ENCODE peak calls at places on chromosomes 4 and X, in six cellular contexts. U, N, F, W, X and T are unnamed samples.

GRCh38 chr4:8840816-8841455 is 30.7 kb downstream of the HMX1 start:
- DNase-seq in X (no peak), F (no peak), N (no peak), U (peak; percentile 43), W (peak; percentile 12), T (no peak)

GRCh38 chr4:119638359-119638758 is 9.8 kb upstream of the PDE5A start:
- DNase-seq in N (no peak), W (no peak), U (no peak), X (no peak), F (peak; percentile 35), T (no peak)

GRCh38 chr4:5713861-5714260 is 2.9 kb downstream of the EVC start:
- DNase-seq in U (no peak), N (no peak), X (no peak), F (no peak), W (no peak), T (no peak)

GRCh38 chrX:127708155-127708554 is 344.0 kb downstream of the ACTRT1 start:
- DNase-seq in N (no peak), F (no peak), W (no peak), X (no peak), U (no peak), T (no peak)

GRCh38 chr4:168908093-168908492 is 102.0 kb downstream of the CBR4 start:
- DNase-seq in X (peak; percentile 38), F (peak; percentile 77), N (no peak), W (no peak), U (no peak), T (no peak)

GRCh38 chrX:154135458-154136229 is 8.4 kb upstream of the OPN1LW start:
- DNase-seq in U (no peak), N (no peak), W (no peak), F (no peak), X (no peak), T (no peak)

GRCh38 chrX:13791559-13791958 is 25.3 kb downstream of the GPM6B start:
- DNase-seq in U (no peak), F (no peak), W (no peak), N (no peak), X (no peak), T (peak; percentile 5)

GRCh38 chr4:183200453-183200852 is 101.4 kb downstream of the WWC2 start:
- DNase-seq in X (peak; percentile 97), U (no peak), W (peak; percentile 62), F (peak; percentile 94), N (peak; percentile 48), T (peak; percentile 71)

GRCh38 chr4:81404294-81404693 is 67.4 kb downstream of the RASGEF1B start:
- DNase-seq in N (no peak), W (no peak), F (no peak), U (no peak), X (peak; percentile 16), T (no peak)

GRCh38 chr4:110183643-110184042 is 14.8 kb downstream of the ELOVL6 start:
- DNase-seq in X (no peak), W (no peak), U (no peak), F (no peak), N (no peak), T (no peak)

GRCh38 chrX:21948897-21949578 is 8.5 kb downstream of the SMS start:
- DNase-seq in W (no peak), X (no peak), N (no peak), U (no peak), F (no peak), T (no peak)

GRCh38 chr4:177214935-177215334 is 94.7 kb upstream of the NEIL3 start:
- DNase-seq in N (no peak), U (no peak), W (no peak), X (no peak), F (peak; percentile 79), T (no peak)

GRCh38 chrX:74636749-74637314 is 22.4 kb upstream of the RLIM start:
- DNase-seq in W (no peak), X (no peak), U (no peak), N (no peak), F (no peak), T (no peak)

GRCh38 chr4:107213880-107214279 is 177.8 kb upstream of the DKK2 start:
- DNase-seq in F (peak; percentile 45), W (no peak), U (no peak), N (no peak), X (no peak), T (no peak)

GRCh38 chr4:6200011-6200921 is at the start of gene JAKMIP1:
- DNase-seq in X (peak; percentile 71), U (peak; percentile 75), F (peak; percentile 41), N (peak; percentile 64), W (peak; percentile 77), T (no peak)

GRCh38 chrX:97490656-97491055 is 606.9 kb downstream of the RPA4 start:
- DNase-seq in X (no peak), U (no peak), W (no peak), F (no peak), N (no peak), T (no peak)

GRCh38 chr4:133402616-133403015 is 253.5 kb downstream of the PCDH10 start:
- DNase-seq in F (peak; percentile 52), N (no peak), X (peak; percentile 15), W (no peak), U (no peak), T (peak; percentile 3)

GRCh38 chr4:182778222-182778982 is 138.8 kb downstream of the DCTD start:
- DNase-seq in W (no peak), F (peak; percentile 12), U (no peak), X (no peak), N (no peak), T (no peak)

GRCh38 chr4:125847518-125847917 is 532.8 kb downstream of the FAT4 start:
- DNase-seq in X (no peak), N (no peak), F (no peak), W (no peak), U (no peak), T (no peak)

GRCh38 chrX:70196961-70197805 is 19.9 kb downstream of the DGAT2L6 start:
- DNase-seq in X (peak; percentile 61), F (no peak), N (peak; percentile 11), U (no peak), W (no peak), T (peak; percentile 16)

GRCh38 chrX:130170752-130171445 is 863 bp upstream of the RAB33A start:
- DNase-seq in F (no peak), U (no peak), N (peak; percentile 41), X (no peak), W (peak; percentile 41), T (peak; percentile 55)

GRCh38 chr4:74451214-74451661 is 6.3 kb downstream of the AREG start:
- DNase-seq in U (no peak), X (peak; percentile 79), F (peak; percentile 58), N (no peak), W (no peak), T (no peak)

GRCh38 chr4:64158648-64159326 is 250.5 kb downstream of the TECRL start:
- DNase-seq in N (no peak), W (no peak), U (no peak), F (peak; percentile 32), X (peak; percentile 68), T (peak; percentile 41)

GRCh38 chr4:15451866-15452765 is 17.6 kb upstream of the CC2D2A start:
- DNase-seq in F (peak; percentile 99), W (no peak), U (peak; percentile 66), X (peak; percentile 92), N (no peak), T (peak; percentile 94)

GRCh38 chr4:2042207-2042946 is 16.8 kb upstream of the NAT8L start:
- DNase-seq in F (no peak), U (no peak), X (no peak), W (peak; percentile 38), N (no peak), T (no peak)

DNA sequence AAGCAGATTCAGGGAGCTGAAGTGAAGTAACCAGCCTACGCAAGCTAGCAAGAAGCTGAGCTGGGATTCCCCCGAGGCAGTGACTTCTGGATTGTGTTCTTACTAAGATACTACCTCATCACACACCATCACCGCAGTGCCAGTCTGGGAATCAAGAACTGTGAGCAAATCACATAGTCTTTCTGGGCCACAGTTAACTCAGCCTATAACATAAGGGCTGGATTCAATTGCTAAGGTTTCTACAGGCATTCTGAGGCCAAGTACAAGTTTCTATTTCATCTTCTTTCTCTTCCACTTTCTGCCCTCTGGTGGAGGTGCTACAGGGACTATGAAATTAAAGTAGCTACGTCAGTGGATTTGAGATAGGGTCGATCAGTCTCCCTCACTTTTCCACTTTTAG is 1.4 kb upstream of the CORIN start:
- DNase-seq in U (no peak), X (peak; percentile 35), N (no peak), W (no peak), F (no peak), T (no peak)
- TF ChIP-seq CTCF in U (no peak), X (peak; percentile 45), N (peak; percentile 58), W (no peak), F (peak; percentile 26), T (peak; percentile 55)

DNA sequence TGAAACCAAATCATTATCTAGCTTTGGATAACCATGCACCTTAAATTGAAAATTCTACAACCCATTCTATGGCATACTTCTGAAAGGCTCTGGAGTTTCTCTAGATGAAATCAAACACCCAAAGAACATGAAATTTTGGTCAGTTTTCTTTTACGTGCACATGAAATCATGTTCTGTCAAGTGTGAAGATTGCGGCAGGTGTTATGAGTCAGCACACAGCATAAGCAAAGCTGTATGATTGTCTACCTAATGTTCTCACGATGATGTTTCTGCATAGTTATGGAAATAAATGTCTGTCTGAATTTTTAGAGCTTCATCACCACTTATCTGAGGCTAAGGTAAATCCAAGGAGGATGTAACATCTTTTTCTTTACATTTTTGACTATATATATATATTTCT is 495.3 kb downstream of the IL1RAPL1 start:
- DNase-seq in W (no peak), N (no peak), U (no peak), X (no peak), F (no peak), T (no peak)
- H3K4me3 ChIP-seq in W (no peak overlapping the region), N (no peak overlapping the region), U (no peak overlapping the region), X (no peak overlapping the region), F (no peak overlapping the region), T (no peak overlapping the region)

GRCh38 chrX:55715847-55716246 is 1.7 kb upstream of the RRAGB start:
- DNase-seq in W (no peak), F (no peak), N (no peak), U (no peak), X (no peak), T (no peak)
- TF ChIP-seq CTCF in W (no peak), F (no peak), N (no peak), U (no peak), X (no peak), T (no peak)

GRCh38 chrX:136780738-136781137 is at the start of gene ARHGEF6:
- DNase-seq in X (no peak), F (no peak), W (no peak), N (no peak), U (no peak), T (no peak)

GRCh38 chrX:136781180-136781797 is 557 bp upstream of the ARHGEF6 start:
- DNase-seq in F (no peak), X (peak; percentile 26), N (peak; percentile 12), W (no peak), U (no peak), T (no peak)

GRCh38 chrX:136778914-136779313 is 1.8 kb downstream of the ARHGEF6 start:
- DNase-seq in W (no peak), U (no peak), F (no peak), N (no peak), X (no peak), T (no peak)

GRCh38 chrX:136779346-136779781 is 1.4 kb downstream of the ARHGEF6 start:
- DNase-seq in F (no peak), U (no peak), N (no peak), X (no peak), W (no peak), T (no peak)

DNA sequence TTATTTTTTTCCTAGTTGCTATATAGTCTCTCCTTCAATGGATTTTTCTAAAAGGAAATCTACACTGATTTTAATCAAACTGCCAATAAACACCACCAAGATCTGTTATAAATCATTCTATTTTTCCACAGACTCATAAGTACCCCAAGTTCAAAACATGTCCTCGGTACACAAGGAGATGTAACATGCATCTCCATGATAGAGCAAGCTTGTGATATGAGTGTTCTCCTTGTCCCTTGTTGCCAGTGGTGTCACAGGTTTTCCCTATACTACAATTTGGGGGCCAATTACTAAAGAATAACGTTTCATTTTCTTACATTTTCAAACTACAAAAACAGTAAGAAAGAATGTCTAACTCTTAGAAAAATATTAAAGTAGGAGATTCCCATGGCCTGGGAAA is 491 bp downstream of the ARHGEF6 start:
- DNase-seq in F (no peak), N (no peak), X (no peak), U (no peak), W (no peak), T (no peak)
- H3K4me3 ChIP-seq in F (no peak overlapping the region), N (peak overlapping the region; percentile 57), X (no peak overlapping the region), U (peak overlapping the region; percentile 36), W (peak overlapping the region; percentile 10), T (no peak overlapping the region)